ENCODE peak calls at places on chromosomes 3 and 15, in eight cellular contexts. C is colonic mucosa, F is upper lobe of left lung, Y is BE2C, D is ovary, T is hepatocyte, O is upper lobe of right lung, L is psoas muscle. P is an unnamed sample. For H3K9me3, the result is how much of the 10 kb centered on the place peaks cover.

GRCh38 chr15:70535071-70535954 is 228.0 kb downstream of the UACA start:
- DNase-seq in D (no peak), O (no peak), F (no peak), L (no peak), Y (no peak), T (no peak), C (peak), P (peak)

GRCh38 chr3:126337980-126338651 is 19.1 kb downstream of the KLF15 start:
- DNase-seq in L (peak), Y (no peak), T (no peak), O (peak), F (no peak), C (peak), D (no peak), P (no peak)

GRCh38 chr3:133942761-133943535 is 47.3 kb upstream of the RAB6B start:
- DNase-seq in D (no peak), C (no peak), Y (no peak), L (no peak), F (peak), O (no peak), T (no peak), P (no peak)

GRCh38 chr3:114846252-114846651 is 300.8 kb downstream of the ZBTB20 start:
- DNase-seq in Y (no peak), F (peak), C (no peak), O (peak), L (no peak), D (no peak), T (no peak), P (no peak)

GRCh38 chr3:47762233-47762632 is 19.5 kb downstream of the SMARCC1 start:
- DNase-seq in L (no peak), D (no peak), O (no peak), C (no peak), Y (no peak), T (no peak), F (no peak), P (no peak)

GRCh38 chr3:151384741-151385174 is at the start of gene P2RY12:
- DNase-seq in D (no peak), F (no peak), T (no peak), C (no peak), O (no peak), Y (no peak), L (no peak), P (no peak)

GRCh38 chr15:100863406-100864198 is 16.0 kb upstream of the ALDH1A3 start:
- DNase-seq in F (no peak), Y (no peak), O (no peak), D (no peak), L (peak), T (no peak), C (peak), P (no peak)

GRCh38 chr3:102060814-102061213 is 211.5 kb downstream of the NFKBIZ start:
- DNase-seq in F (no peak), O (no peak), T (peak), D (no peak), C (no peak), Y (peak), L (no peak), P (no peak)

GRCh38 chr15:57566840-57567239 is 24.9 kb upstream of the MYZAP start:
- DNase-seq in D (no peak), O (no peak), C (peak), Y (no peak), L (no peak), F (no peak), T (no peak), P (no peak)

GRCh38 chr15:59291214-59291551 is 81.5 kb downstream of the MYO1E start:
- DNase-seq in O (no peak), C (no peak), Y (no peak), L (no peak), D (no peak), F (no peak), T (no peak), P (no peak)

GRCh38 chr3:57803647-57804081 is 47.6 kb downstream of the SLMAP start:
- DNase-seq in F (peak), T (peak), O (no peak), L (no peak), D (no peak), C (peak), Y (no peak), P (no peak)

GRCh38 chr3:114454592-114455251 is 160.9 kb downstream of the TIGIT start:
- DNase-seq in O (no peak), D (peak), C (no peak), Y (peak), L (no peak), F (no peak), T (no peak), P (no peak)

GRCh38 chr3:129919357-129919756 is 25.8 kb upstream of the TMCC1 start:
- DNase-seq in Y (no peak), T (no peak), F (no peak), O (no peak), D (no peak), L (no peak), C (no peak), P (no peak)

GRCh38 chr3:152910966-152911365 is 76.0 kb downstream of the P2RY1 start:
- DNase-seq in T (peak), Y (no peak), L (no peak), D (no peak), F (no peak), O (no peak), C (no peak), P (no peak)

GRCh38 chr3:178203650-178204049 is 332.6 kb upstream of the KCNMB2 start:
- DNase-seq in D (no peak), Y (no peak), F (no peak), L (no peak), T (no peak), C (no peak), O (no peak), P (no peak)

GRCh38 chr3:178203152-178203551 is 333.1 kb upstream of the KCNMB2 start:
- DNase-seq in T (no peak), L (no peak), C (no peak), O (no peak), Y (no peak), D (no peak), F (no peak), P (no peak)

GRCh38 chr3:178200316-178200715 is 335.9 kb upstream of the KCNMB2 start:
- DNase-seq in F (no peak), O (no peak), D (no peak), C (no peak), Y (no peak), L (no peak), T (no peak), P (no peak)

GRCh38 chr3:178201714-178202113 is 334.5 kb upstream of the KCNMB2 start:
- DNase-seq in T (no peak), Y (no peak), C (no peak), L (no peak), O (no peak), D (no peak), F (no peak), P (no peak)

DNA sequence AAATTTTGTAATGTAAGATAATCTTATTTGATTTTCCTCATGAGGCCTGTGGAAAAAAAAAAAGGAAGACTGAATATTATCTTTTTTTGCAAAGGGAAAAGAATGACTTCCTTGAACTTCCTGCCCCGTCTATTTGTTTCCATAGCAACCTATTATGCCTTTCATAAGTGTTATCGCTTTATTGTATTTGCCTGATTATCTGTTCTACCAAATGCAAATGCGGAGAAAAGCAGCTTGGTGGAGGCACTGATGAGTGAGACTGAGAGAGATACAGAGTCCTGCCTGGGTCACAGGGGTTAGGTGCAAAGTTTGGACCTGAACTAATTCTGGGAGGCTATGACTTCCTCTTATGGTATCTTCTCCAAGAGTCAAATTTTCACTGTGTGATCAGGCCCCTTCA is 334.0 kb upstream of the KCNMB2 start:
- DNase-seq in C (no peak), Y (no peak), L (no peak), O (no peak), F (no peak), D (no peak), T (peak), P (no peak)
- H3K9me3 ChIP-seq in C (under half), Y (under half), L (under half), O (under half), F (under half), D (under half), T (under half), P (under half)

GRCh38 chr15:25249236-25250010 is 189.4 kb downstream of the UBE3A start:
- DNase-seq in F (no peak), L (peak), Y (no peak), C (peak), O (peak), T (no peak), D (peak), P (no peak)
- H3K9me3 ChIP-seq in F (under half), L (under half), Y (under half), C (under half), O (under half), T (under half), D (under half), P (under half)

GRCh38 chr3:177917234-177917861 is 618.9 kb upstream of the KCNMB2 start:
- DNase-seq in F (no peak), Y (no peak), C (no peak), L (no peak), D (no peak), O (no peak), T (no peak), P (no peak)

GRCh38 chr3:177921153-177921552 is 615.1 kb upstream of the KCNMB2 start:
- DNase-seq in D (no peak), T (no peak), F (no peak), L (no peak), O (no peak), C (no peak), Y (no peak), P (no peak)

GRCh38 chr3:177914224-177914623 is 622.0 kb upstream of the KCNMB2 start:
- DNase-seq in L (no peak), Y (no peak), O (no peak), D (no peak), F (no peak), C (no peak), T (no peak), P (no peak)

GRCh38 chr3:177916461-177916860 is 619.8 kb upstream of the KCNMB2 start:
- DNase-seq in Y (no peak), C (no peak), F (no peak), L (no peak), O (no peak), D (no peak), T (no peak), P (no peak)
- H3K9me3 ChIP-seq in Y (under half), C (under half), F (under half), L (under half), O (under half), D (under half), T (under half), P (under half)

GRCh38 chr3:178930116-178930515 is 141.5 kb downstream of the ZMAT3 start:
- DNase-seq in F (no peak), O (no peak), T (no peak), Y (no peak), D (no peak), L (no peak), C (no peak), P (no peak)
- H3K9me3 ChIP-seq in F (under half), O (under half), T (under half), Y (under half), D (under half), L (under half), C (under half), P (under half)

P was measured in T-helper 17 cell.